ENCODE peak calls at places on chromosomes 4 and X, in four cellular contexts. S is lung, P is dorsolateral prefrontal cortex, H is GM23248. K is an unnamed sample. For H3K27me3, the result is how much of the 10 kb centered on the place peaks cover.

GRCh38 chr4:5928241-5928640 is 35.4 kb upstream of the CRMP1 start:
- DNase-seq in S (no peak), P (no peak), H (no peak), K (no peak)

GRCh38 chr4:2412885-2413716 is 5.3 kb downstream of the ZFYVE28 start:
- DNase-seq in S (peak), P (peak), H (peak), K (peak)

GRCh38 chrX:131778269-131779218 is 234.7 kb downstream of the OR13H1 start:
- DNase-seq in S (peak), P (peak), H (no peak), K (no peak)

GRCh38 chr4:630661-631060 is 5.3 kb downstream of the PDE6B start:
- DNase-seq in S (no peak), P (no peak), H (no peak), K (no peak)

GRCh38 chrX:125507119-125507518 is 187.4 kb downstream of the TEX13C start:
- DNase-seq in S (no peak), P (no peak), H (peak), K (no peak)

GRCh38 chr4:98746936-98747658 is 88.7 kb upstream of the TSPAN5 start:
- DNase-seq in S (no peak), P (no peak), H (no peak), K (no peak)

GRCh38 chr4:138222041-138222440 is 20.1 kb downstream of the SLC7A11 start:
- DNase-seq in S (no peak), P (no peak), H (peak), K (peak)

GRCh38 chr4:8291701-8292387 is 22.3 kb downstream of the HTRA3 start:
- DNase-seq in S (no peak), P (no peak), H (no peak), K (no peak)

GRCh38 chrX:44708470-44708869 is 135.4 kb upstream of the DUSP21 start:
- DNase-seq in S (no peak), P (no peak), H (no peak), K (no peak)

GRCh38 chr4:148295642-148296041 is 146.6 kb downstream of the NR3C2 start:
- DNase-seq in S (no peak), P (no peak), H (no peak), K (no peak)

GRCh38 chr4:42555828-42556227 is 101.1 kb downstream of the ATP8A1 start:
- DNase-seq in S (no peak), P (no peak), H (peak), K (no peak)

GRCh38 chr4:76703123-76703490 is 194.8 kb downstream of the SOWAHB start:
- DNase-seq in S (no peak), P (no peak), H (peak), K (no peak)

GRCh38 chr4:53040459-53040815 is 178.3 kb downstream of the RASL11B start:
- DNase-seq in S (no peak), P (no peak), H (no peak), K (no peak)

GRCh38 chr4:113952452-113953029 is 26.9 kb downstream of the ARSJ start:
- DNase-seq in S (no peak), P (no peak), H (peak), K (peak)

GRCh38 chrX:56498756-56499155 is 64.7 kb upstream of the UBQLN2 start:
- DNase-seq in S (no peak), P (no peak), H (no peak), K (no peak)

GRCh38 chr4:53716471-53717063 is 125.3 kb upstream of the LNX1 start:
- DNase-seq in S (no peak), P (no peak), H (peak), K (no peak)

GRCh38 chr4:175440776-175441175 is 371.3 kb downstream of the GPM6A start:
- DNase-seq in S (no peak), P (no peak), H (no peak), K (no peak)

GRCh38 chr4:134313591-134313990 is 112.0 kb upstream of the PABPC4L start:
- DNase-seq in S (no peak), P (no peak), H (no peak), K (no peak)

GRCh38 chr4:11070813-11071212 is 357.9 kb downstream of the HS3ST1 start:
- DNase-seq in S (no peak), P (no peak), H (no peak), K (no peak)

GRCh38 chr4:7266525-7267292 is 74.4 kb downstream of the SORCS2 start:
- DNase-seq in S (no peak), P (no peak), H (peak), K (peak)

GRCh38 chr4:20172070-20172760 is 79.5 kb upstream of the SLIT2 start:
- DNase-seq in S (no peak), P (no peak), H (peak), K (no peak)

GRCh38 chr4:92299152-92299551 is 4.6 kb upstream of the GRID2 start:
- DNase-seq in S (no peak), P (no peak), H (peak), K (no peak)

GRCh38 chr4:181194096-181194495 is 1049.1 kb upstream of the TENM3 start:
- DNase-seq in S (no peak), P (no peak), H (no peak), K (peak)

GRCh38 chrX:153828308-153828707 is 2.0 kb downstream of the PDZD4 start:
- DNase-seq in S (no peak), P (no peak), H (no peak), K (no peak)
- H3K4me3 ChIP-seq in S (no peak), P (peak), H (no peak), K (no peak)

GRCh38 chr4:112029642-112030235 is 115.5 kb upstream of the FAM241A start:
- DNase-seq in S (no peak), P (no peak), H (peak), K (no peak)
- H3K27me3 ChIP-seq in S (under half), P (under half), H (under half), K (under half)

GRCh38 chrX:87687703-87688102 is 170.1 kb downstream of the KLHL4 start:
- DNase-seq in S (no peak), P (no peak), H (no peak), K (no peak)
- H3K4me3 ChIP-seq in S (no peak), P (no peak), H (no peak), K (no peak)

GRCh38 chrX:13840121-13840520 is 23.2 kb upstream of the GPM6B start:
- DNase-seq in S (no peak), P (no peak), H (no peak), K (no peak)

GRCh38 chrX:13845721-13846378 is 29.0 kb upstream of the GPM6B start:
- DNase-seq in S (no peak), P (no peak), H (peak), K (no peak)

GRCh38 chrX:13837290-13837745 is 20.4 kb upstream of the GPM6B start:
- DNase-seq in S (no peak), P (peak), H (no peak), K (no peak)

GRCh38 chrX:13843150-13843721 is 26.3 kb upstream of the GPM6B start:
- DNase-seq in S (no peak), P (no peak), H (no peak), K (no peak)
- H3K27me3 ChIP-seq in S (under half), P (under half), H (under half), K (under half)

GRCh38 chr4:75180217-75180616 is 247.3 kb downstream of the PARM1 start:
- DNase-seq in S (no peak), P (no peak), H (no peak), K (no peak)
- H3K4me3 ChIP-seq in S (no peak), P (no peak), H (no peak), K (no peak)